ENCODE peak calls at places on chromosomes 13 and 19, in four cellular contexts. B is cardiac muscle cell, F is pancreas, W is fibroblast of lung. H is an unnamed sample.
A peak's percentile ranks its signal among the peaks of the same experiment; 100 is the strongest.

GRCh38 chr13:34933786-34934185 is 8.3 kb upstream of the NBEA start:
- DNase-seq in B (no peak), F (no peak), W (no peak), H (no peak)

GRCh38 chr13:72255908-72256307 is 388.9 kb upstream of the DACH1 start:
- DNase-seq in B (peak; percentile 2), F (peak; percentile 4), W (peak; percentile 56), H (no peak)

GRCh38 chr19:44894946-44895345 is 3.9 kb downstream of the TOMM40 start:
- DNase-seq in B (no peak), F (no peak), W (no peak), H (no peak)

GRCh38 chr13:114100446-114101320 is 31.7 kb downstream of the RASA3 start:
- DNase-seq in B (no peak), F (peak; percentile 58), W (peak; percentile 21), H (peak; percentile 46)

GRCh38 chr13:41649659-41650058 is 192.3 kb downstream of the RGCC start:
- DNase-seq in B (peak; percentile 46), F (no peak), W (peak; percentile 36), H (no peak)

GRCh38 chr13:74573654-74574053 is 439.4 kb upstream of the KLF12 start:
- DNase-seq in B (peak; percentile 6), F (no peak), W (no peak), H (no peak)

GRCh38 chr13:96091164-96091931 is 1.4 kb downstream of the HS6ST3 start:
- DNase-seq in B (peak; percentile 7), F (peak; percentile 59), W (peak; percentile 5), H (peak; percentile 49)

GRCh38 chr19:36528921-36529518 is 949 bp upstream of the ZNF260 start:
- DNase-seq in B (no peak), F (no peak), W (no peak), H (no peak)

GRCh38 chr13:24172071-24172470 is 11.6 kb downstream of the SPATA13 start:
- DNase-seq in B (no peak), F (no peak), W (no peak), H (no peak)

DNA sequence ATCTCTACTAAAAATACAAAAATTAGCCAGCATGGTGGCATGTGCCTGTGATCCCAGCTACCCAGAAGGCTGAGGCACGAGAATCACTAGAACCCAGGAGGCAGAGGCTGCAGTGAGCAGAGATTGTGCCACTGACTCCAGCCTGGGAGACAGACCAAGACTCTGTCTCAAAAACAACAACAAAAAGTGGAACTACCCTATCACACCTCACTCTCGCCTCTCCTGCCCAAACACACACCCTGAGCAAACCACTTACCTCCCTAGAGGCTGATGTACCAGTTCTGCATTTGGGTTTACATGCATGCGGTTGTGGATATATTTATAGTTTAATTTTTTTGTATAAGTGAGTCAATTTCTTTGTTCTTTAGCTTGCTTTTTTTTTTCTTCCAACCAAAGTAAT is 7.7 kb upstream of the PTOV1 start:
- DNase-seq in B (no peak), F (no peak), W (no peak), H (no peak)
- H3K27ac ChIP-seq in B (no peak overlapping the region), F (no peak overlapping the region), W (no peak overlapping the region), H (no peak overlapping the region)

GRCh38 chr19:4066682-4067395 is at the start of gene ZBTB7A:
- DNase-seq in B (peak; percentile 79), F (peak; percentile 87), W (peak; percentile 61), H (peak; percentile 87)
- H3K4me1 ChIP-seq in B (peaks cover 3% of the 10 kb centered on the region), F (peaks cover 15% of the 10 kb centered on the region), W (peaks cover 20% of the 10 kb centered on the region), H (no peaks in the 10 kb centered on the region)

GRCh38 chr19:34731019-34731829 is 2.8 kb upstream of the ZNF181 start:
- DNase-seq in B (no peak), F (peak; percentile 51), W (no peak), H (no peak)

GRCh38 chr19:34733826-34734600 is at the start of gene ZNF181:
- DNase-seq in B (peak; percentile 94), F (peak; percentile 86), W (peak; percentile 91), H (peak; percentile 94)

GRCh38 chr19:34731964-34732363 is 2.1 kb upstream of the ZNF181 start:
- DNase-seq in B (no peak), F (peak; percentile 40), W (no peak), H (no peak)

GRCh38 chr19:34733266-34733825 is 697 bp upstream of the ZNF181 start:
- DNase-seq in B (no peak), F (peak; percentile 66), W (no peak), H (no peak)

GRCh38 chr19:34732548-34733255 is 1.3 kb upstream of the ZNF181 start:
- DNase-seq in B (no peak), F (peak; percentile 46), W (no peak), H (no peak)
- H3K27ac ChIP-seq in B (peak overlapping the region; percentile 100), F (peak overlapping the region; percentile 99), W (peak overlapping the region; percentile 99), H (peak overlapping the region; percentile 98)

GRCh38 chr19:40283414-40284250 is 1.5 kb downstream of the AKT2 start:
- DNase-seq in B (no peak), F (peak; percentile 70), W (no peak), H (peak; percentile 90)
- H3K4me1 ChIP-seq in B (peaks cover 29% of the 10 kb centered on the region), F (peaks cover 31% of the 10 kb centered on the region), W (peaks cover 15% of the 10 kb centered on the region), H (peaks cover 48% of the 10 kb centered on the region)

DNA sequence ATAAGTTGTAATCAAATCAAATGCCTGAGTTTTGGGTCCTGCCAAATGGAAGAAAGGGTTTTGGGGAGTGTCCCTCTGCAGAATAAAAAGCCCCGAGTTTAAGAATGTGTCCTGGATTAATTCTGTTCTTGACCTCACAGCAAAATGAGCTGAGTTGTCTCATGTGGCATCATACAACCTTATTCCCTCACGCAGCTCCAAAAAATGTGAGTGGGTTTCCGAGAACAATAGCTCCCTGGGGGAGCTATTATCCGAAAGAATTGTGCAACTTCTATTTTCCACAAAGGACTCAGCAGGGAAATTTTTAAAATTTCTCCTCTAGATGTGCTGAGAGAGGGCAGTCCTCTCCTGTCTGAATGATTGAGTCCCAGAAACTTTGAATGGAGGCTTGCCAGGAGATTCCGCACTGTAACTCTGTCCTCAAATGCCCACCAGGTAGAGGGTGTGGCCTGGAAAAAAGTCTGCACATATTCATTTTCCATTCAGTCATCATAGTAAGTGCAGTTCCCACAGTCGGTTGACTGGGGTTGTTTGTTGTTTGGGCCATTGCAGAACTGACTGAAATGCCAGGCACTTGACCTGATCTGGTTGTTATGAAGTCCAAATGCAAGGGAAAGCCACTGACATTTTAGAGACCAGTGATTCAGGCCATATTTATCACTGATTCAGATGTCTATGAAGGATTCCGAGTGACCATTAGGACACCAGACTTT is 280.1 kb upstream of the SOX21 start:
- DNase-seq in B (peak; percentile 76), F (no peak), W (peak; percentile 21), H (no peak)
- H3K27ac ChIP-seq in B (no peak overlapping the region), F (no peak overlapping the region), W (no peak overlapping the region), H (no peak overlapping the region)

H was measured in right lobe of liver.